ENCODE peak calls at places on chromosomes 2 and 18, in six cellular contexts. One of them, this sample, is unnamed.
A peak's percentile ranks its signal among the peaks of the same experiment; 100 is the strongest.

GRCh38 chr2:79178073-79178720 is 18.6 kb upstream of the REG3A start:
- DNase-seq in transverse colon: no peak
- DNase-seq in tibial nerve: no peak
- DNase-seq in ovary: no peak
- DNase-seq in sigmoid colon: no peak
- DNase-seq in GM12878: no peak
- DNase-seq in this sample: no peak

GRCh38 chr2:33704352-33704751 is 105.3 kb upstream of the FAM98A start:
- DNase-seq in transverse colon: no peak
- DNase-seq in tibial nerve: no peak
- DNase-seq in ovary: no peak
- DNase-seq in sigmoid colon: no peak
- DNase-seq in GM12878: no peak
- DNase-seq in this sample: no peak

GRCh38 chr2:179532890-179533289 is 268.3 kb upstream of the SESTD1 start:
- DNase-seq in transverse colon: no peak
- DNase-seq in tibial nerve: no peak
- DNase-seq in ovary: no peak
- DNase-seq in sigmoid colon: no peak
- DNase-seq in GM12878: no peak
- DNase-seq in this sample: no peak

GRCh38 chr2:181231886-181232644 is 225.1 kb upstream of the ITGA4 start:
- DNase-seq in transverse colon: no peak
- DNase-seq in tibial nerve: no peak
- DNase-seq in ovary: no peak
- DNase-seq in sigmoid colon: no peak
- DNase-seq in GM12878: no peak
- DNase-seq in this sample: no peak

GRCh38 chr2:230439590-230439989 is 23.6 kb downstream of the SP100 start:
- DNase-seq in transverse colon: no peak
- DNase-seq in tibial nerve: no peak
- DNase-seq in ovary: no peak
- DNase-seq in sigmoid colon: no peak
- DNase-seq in GM12878: no peak
- DNase-seq in this sample: no peak

GRCh38 chr2:98702127-98702802 is 28.7 kb downstream of the MGAT4A start:
- DNase-seq in transverse colon: peak; percentile 84
- DNase-seq in tibial nerve: no peak
- DNase-seq in ovary: no peak
- DNase-seq in sigmoid colon: peak; percentile 64
- DNase-seq in GM12878: no peak
- DNase-seq in this sample: no peak

GRCh38 chr18:6113650-6114049 is 218.3 kb upstream of the TMEM200C start:
- DNase-seq in transverse colon: no peak
- DNase-seq in tibial nerve: no peak
- DNase-seq in ovary: no peak
- DNase-seq in sigmoid colon: no peak
- DNase-seq in GM12878: no peak
- DNase-seq in this sample: no peak

GRCh38 chr2:176126929-176127768 is 2.4 kb upstream of the HOXD8 start:
- DNase-seq in transverse colon: peak; percentile 79
- DNase-seq in tibial nerve: peak; percentile 86
- DNase-seq in ovary: peak; percentile 80
- DNase-seq in sigmoid colon: peak; percentile 83
- DNase-seq in GM12878: no peak
- DNase-seq in this sample: no peak

GRCh38 chr2:73985318-73986084 is 791 bp downstream of the TET3 start:
- DNase-seq in transverse colon: peak; percentile 40
- DNase-seq in tibial nerve: peak; percentile 35
- DNase-seq in ovary: peak; percentile 69
- DNase-seq in sigmoid colon: peak; percentile 72
- DNase-seq in GM12878: no peak
- DNase-seq in this sample: peak; percentile 72

DNA sequence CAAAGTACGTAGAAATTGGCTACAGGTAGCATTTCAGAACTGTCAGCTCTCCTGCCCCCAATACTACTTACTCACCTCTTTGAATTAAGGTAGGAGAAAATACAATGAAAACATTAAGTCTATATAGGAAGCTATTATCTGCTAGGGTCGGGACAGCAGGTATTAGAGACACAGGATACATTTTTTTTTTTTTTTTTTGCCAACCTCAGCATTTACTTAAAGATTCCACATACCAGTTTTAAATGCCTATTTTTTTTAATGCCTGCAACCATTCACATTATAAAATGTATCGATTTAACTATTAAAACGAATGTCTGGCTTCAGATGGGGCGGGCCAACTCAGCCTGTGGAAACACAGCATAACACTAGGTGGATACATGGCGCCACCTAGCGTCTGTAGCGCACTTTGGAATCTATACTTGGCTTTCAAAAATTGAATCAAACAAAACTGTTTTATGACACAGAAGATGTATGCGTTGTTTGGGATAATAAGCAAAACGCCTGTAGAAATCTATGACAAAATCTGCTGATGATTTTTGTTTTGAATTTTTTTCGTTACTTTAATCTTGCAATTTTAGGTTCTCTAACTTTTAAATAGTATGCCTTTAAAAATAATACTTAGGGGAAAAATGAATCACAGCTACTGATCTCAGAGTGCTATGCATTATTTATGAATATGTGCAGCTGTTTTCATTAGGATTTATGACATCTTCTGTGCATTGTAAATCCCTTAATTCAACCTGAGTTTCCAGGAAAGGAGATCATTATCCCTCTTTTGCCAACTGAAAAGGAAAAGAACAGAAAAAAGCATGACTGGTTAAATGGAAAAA is 261.0 kb downstream of the NYAP2 start:
- DNase-seq in transverse colon: peak; percentile 76
- DNase-seq in tibial nerve: peak; percentile 84
- DNase-seq in ovary: peak; percentile 73
- DNase-seq in sigmoid colon: peak; percentile 76
- DNase-seq in GM12878: peak; percentile 9
- DNase-seq in this sample: peak; percentile 84
- TF ChIP-seq EP300 in transverse colon: no peak
- TF ChIP-seq EP300 in tibial nerve: no peak
- TF ChIP-seq EP300 in ovary: no peak
- TF ChIP-seq EP300 in sigmoid colon: no peak
- TF ChIP-seq EP300 in GM12878: no peak
- TF ChIP-seq EP300 in this sample: no peak

GRCh38 chr2:140975237-140975636 is 1155.6 kb downstream of the LRP1B start:
- DNase-seq in transverse colon: no peak
- DNase-seq in tibial nerve: no peak
- DNase-seq in ovary: no peak
- DNase-seq in sigmoid colon: no peak
- DNase-seq in GM12878: no peak
- DNase-seq in this sample: no peak
- TF ChIP-seq EP300 in transverse colon: no peak
- TF ChIP-seq EP300 in tibial nerve: no peak
- TF ChIP-seq EP300 in ovary: no peak
- TF ChIP-seq EP300 in sigmoid colon: no peak
- TF ChIP-seq EP300 in GM12878: no peak
- TF ChIP-seq EP300 in this sample: no peak

GRCh38 chr2:199442173-199442572 is 15.6 kb downstream of the SATB2 start:
- DNase-seq in transverse colon: no peak
- DNase-seq in tibial nerve: no peak
- DNase-seq in ovary: no peak
- DNase-seq in sigmoid colon: no peak
- DNase-seq in GM12878: no peak
- DNase-seq in this sample: no peak
- TF ChIP-seq EP300 in transverse colon: no peak
- TF ChIP-seq EP300 in tibial nerve: no peak
- TF ChIP-seq EP300 in ovary: no peak
- TF ChIP-seq EP300 in sigmoid colon: no peak
- TF ChIP-seq EP300 in GM12878: no peak
- TF ChIP-seq EP300 in this sample: no peak

GRCh38 chr2:85017436-85018048 is 46.6 kb downstream of the KCMF1 start:
- DNase-seq in transverse colon: no peak
- DNase-seq in tibial nerve: no peak
- DNase-seq in ovary: no peak
- DNase-seq in sigmoid colon: no peak
- DNase-seq in GM12878: no peak
- DNase-seq in this sample: no peak

GRCh38 chr2:85015653-85016360 is 44.8 kb downstream of the KCMF1 start:
- DNase-seq in transverse colon: no peak
- DNase-seq in tibial nerve: no peak
- DNase-seq in ovary: no peak
- DNase-seq in sigmoid colon: no peak
- DNase-seq in GM12878: no peak
- DNase-seq in this sample: no peak

GRCh38 chr2:85019121-85019520 is 48.2 kb downstream of the KCMF1 start:
- DNase-seq in transverse colon: no peak
- DNase-seq in tibial nerve: no peak
- DNase-seq in ovary: no peak
- DNase-seq in sigmoid colon: no peak
- DNase-seq in GM12878: no peak
- DNase-seq in this sample: no peak

GRCh38 chr2:85022232-85022631 is 51.3 kb downstream of the KCMF1 start:
- DNase-seq in transverse colon: no peak
- DNase-seq in tibial nerve: no peak
- DNase-seq in ovary: no peak
- DNase-seq in sigmoid colon: no peak
- DNase-seq in GM12878: no peak
- DNase-seq in this sample: no peak

GRCh38 chr2:85018049-85018447 is 47.1 kb downstream of the KCMF1 start:
- DNase-seq in transverse colon: no peak
- DNase-seq in tibial nerve: no peak
- DNase-seq in ovary: no peak
- DNase-seq in sigmoid colon: no peak
- DNase-seq in GM12878: no peak
- DNase-seq in this sample: no peak
- TF ChIP-seq EP300 in transverse colon: no peak
- TF ChIP-seq EP300 in tibial nerve: no peak
- TF ChIP-seq EP300 in ovary: no peak
- TF ChIP-seq EP300 in sigmoid colon: no peak
- TF ChIP-seq EP300 in GM12878: no peak
- TF ChIP-seq EP300 in this sample: no peak

GRCh38 chr2:27779417-27780055 is 8.0 kb downstream of the MRPL33 start:
- DNase-seq in transverse colon: no peak
- DNase-seq in tibial nerve: no peak
- DNase-seq in ovary: no peak
- DNase-seq in sigmoid colon: no peak
- DNase-seq in GM12878: no peak
- DNase-seq in this sample: no peak

GRCh38 chr2:27776696-27777095 is 5.2 kb downstream of the MRPL33 start:
- DNase-seq in transverse colon: no peak
- DNase-seq in tibial nerve: no peak
- DNase-seq in ovary: no peak
- DNase-seq in sigmoid colon: no peak
- DNase-seq in GM12878: no peak
- DNase-seq in this sample: no peak

GRCh38 chr2:27776097-27776496 is 4.6 kb downstream of the MRPL33 start:
- DNase-seq in transverse colon: peak; percentile 33
- DNase-seq in tibial nerve: peak; percentile 48
- DNase-seq in ovary: peak; percentile 60
- DNase-seq in sigmoid colon: peak; percentile 87
- DNase-seq in GM12878: no peak
- DNase-seq in this sample: no peak

DNA sequence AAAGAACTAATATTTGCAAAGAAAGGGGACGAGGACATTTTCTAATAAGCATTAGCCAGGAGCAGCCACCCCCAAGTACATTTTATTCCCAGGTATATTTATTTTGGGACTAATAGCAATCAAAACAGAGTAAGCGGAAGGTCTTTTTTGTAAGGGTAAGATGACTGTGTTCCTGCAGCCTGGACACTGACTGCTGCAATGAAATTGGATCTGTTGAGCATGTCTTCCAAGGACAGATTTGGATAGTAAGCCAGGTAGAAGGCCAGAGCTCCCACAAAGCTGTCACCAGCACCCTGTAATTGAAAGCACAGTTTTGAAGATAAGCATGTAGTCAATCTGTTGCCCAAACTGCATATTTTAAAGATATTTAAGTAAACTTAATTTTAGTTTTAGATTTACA is 10.0 kb downstream of the MRPL33 start:
- DNase-seq in transverse colon: no peak
- DNase-seq in tibial nerve: no peak
- DNase-seq in ovary: no peak
- DNase-seq in sigmoid colon: no peak
- DNase-seq in GM12878: no peak
- DNase-seq in this sample: no peak
- TF ChIP-seq EP300 in transverse colon: no peak
- TF ChIP-seq EP300 in tibial nerve: no peak
- TF ChIP-seq EP300 in ovary: no peak
- TF ChIP-seq EP300 in sigmoid colon: no peak
- TF ChIP-seq EP300 in GM12878: no peak
- TF ChIP-seq EP300 in this sample: no peak

GRCh38 chr2:196103626-196104025 is 35.0 kb upstream of the DNAH7 start:
- DNase-seq in transverse colon: no peak
- DNase-seq in tibial nerve: no peak
- DNase-seq in ovary: no peak
- DNase-seq in sigmoid colon: no peak
- DNase-seq in GM12878: no peak
- DNase-seq in this sample: no peak

GRCh38 chr2:196096982-196097745 is 28.5 kb upstream of the DNAH7 start:
- DNase-seq in transverse colon: peak; percentile 18
- DNase-seq in tibial nerve: no peak
- DNase-seq in ovary: no peak
- DNase-seq in sigmoid colon: no peak
- DNase-seq in GM12878: no peak
- DNase-seq in this sample: no peak

GRCh38 chr2:196105956-196106355 is 37.3 kb upstream of the DNAH7 start:
- DNase-seq in transverse colon: no peak
- DNase-seq in tibial nerve: no peak
- DNase-seq in ovary: no peak
- DNase-seq in sigmoid colon: no peak
- DNase-seq in GM12878: no peak
- DNase-seq in this sample: no peak

GRCh38 chr2:196097864-196098660 is 29.4 kb upstream of the DNAH7 start:
- DNase-seq in transverse colon: no peak
- DNase-seq in tibial nerve: no peak
- DNase-seq in ovary: no peak
- DNase-seq in sigmoid colon: no peak
- DNase-seq in GM12878: no peak
- DNase-seq in this sample: no peak

DNA sequence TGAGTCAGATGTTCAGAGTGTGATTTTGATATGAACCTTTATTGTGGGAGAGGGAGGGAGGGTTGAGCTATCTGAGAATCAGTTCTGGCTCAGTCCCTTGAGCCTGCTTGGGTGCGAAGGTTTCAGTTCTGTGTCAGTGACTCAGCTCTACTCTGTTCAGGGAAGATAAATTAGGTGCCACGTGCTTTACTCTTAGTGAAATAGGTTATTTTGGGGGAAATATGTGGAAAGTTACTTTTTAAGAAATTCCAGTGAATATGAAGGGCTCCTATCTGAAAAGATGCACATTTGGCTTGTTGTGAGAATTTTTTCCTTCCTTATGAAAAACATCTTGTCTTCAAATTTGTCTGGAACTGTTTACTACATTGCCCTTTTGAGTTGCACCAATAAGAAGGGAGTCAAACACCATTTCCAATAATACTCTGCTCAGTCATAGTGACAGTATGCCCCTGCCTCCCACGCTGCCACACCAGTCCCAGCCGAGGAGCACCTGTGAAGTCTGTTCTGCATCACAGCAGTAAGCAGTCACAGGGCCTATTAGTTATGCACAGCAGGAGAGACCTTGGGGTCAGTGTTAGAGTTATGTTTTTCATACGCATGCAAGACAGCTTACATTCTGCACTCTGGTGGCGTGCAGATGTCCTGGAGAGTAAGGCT is 32.8 kb upstream of the DNAH7 start:
- DNase-seq in transverse colon: peak; percentile 30
- DNase-seq in tibial nerve: no peak
- DNase-seq in ovary: no peak
- DNase-seq in sigmoid colon: no peak
- DNase-seq in GM12878: peak; percentile 80
- DNase-seq in this sample: no peak
- TF ChIP-seq EP300 in transverse colon: no peak
- TF ChIP-seq EP300 in tibial nerve: no peak
- TF ChIP-seq EP300 in ovary: no peak
- TF ChIP-seq EP300 in sigmoid colon: no peak
- TF ChIP-seq EP300 in GM12878: peak; percentile 57
- TF ChIP-seq EP300 in this sample: no peak

GRCh38 chr2:239291505-239292350 is 109.1 kb downstream of the HDAC4 start:
- DNase-seq in transverse colon: peak; percentile 8
- DNase-seq in tibial nerve: no peak
- DNase-seq in ovary: no peak
- DNase-seq in sigmoid colon: peak; percentile 61
- DNase-seq in GM12878: no peak
- DNase-seq in this sample: peak; percentile 52
- TF ChIP-seq EP300 in transverse colon: no peak
- TF ChIP-seq EP300 in tibial nerve: no peak
- TF ChIP-seq EP300 in ovary: no peak
- TF ChIP-seq EP300 in sigmoid colon: no peak
- TF ChIP-seq EP300 in GM12878: no peak
- TF ChIP-seq EP300 in this sample: no peak